ENCODE peak calls at places on chromosome 14, in four cellular contexts. Z, L, U and E are unnamed samples.

GRCh38 chr14:52077261-52077984 is 8.6 kb upstream of the NID2 start:
- DNase-seq in L (peak; percentile 66), U (no peak), Z (peak; percentile 36), E (no peak)

GRCh38 chr14:55430024-55430690 is 10.3 kb downstream of the TBPL2 start:
- DNase-seq in U (peak; percentile 38), L (peak; percentile 87), Z (peak; percentile 87), E (no peak)

GRCh38 chr14:25049559-25050493 is at the start of gene STXBP6:
- DNase-seq in L (peak; percentile 48), U (no peak), Z (peak; percentile 42), E (peak; percentile 28)

GRCh38 chr14:74348735-74349463 is 628 bp downstream of the VRTN start:
- DNase-seq in L (no peak), Z (no peak), U (no peak), E (no peak)

GRCh38 chr14:71529855-71530254 is 402.4 kb upstream of the RGS6 start:
- DNase-seq in Z (peak; percentile 93), L (peak; percentile 95), U (no peak), E (no peak)

GRCh38 chr14:71060795-71061455 is 153.7 kb downstream of the PCNX1 start:
- DNase-seq in L (peak; percentile 58), Z (no peak), U (no peak), E (no peak)

GRCh38 chr14:76412501-76412900 is 36.6 kb downstream of the ESRRB start:
- DNase-seq in U (no peak), L (no peak), Z (no peak), E (no peak)

GRCh38 chr14:59245809-59246295 is 57.4 kb downstream of the DAAM1 start:
- DNase-seq in Z (no peak), U (no peak), L (no peak), E (no peak)

GRCh38 chr14:58637040-58637390 is 747 bp upstream of the DACT1 start:
- DNase-seq in U (no peak), Z (peak; percentile 77), L (peak; percentile 95), E (no peak)

GRCh38 chr14:99156814-99157213 is 115.2 kb downstream of the BCL11B start:
- DNase-seq in Z (no peak), U (no peak), L (no peak), E (no peak)

GRCh38 chr14:53519137-53519536 is 366.0 kb upstream of the DDHD1 start:
- DNase-seq in U (no peak), L (peak; percentile 37), Z (peak; percentile 38), E (no peak)

GRCh38 chr14:98290596-98290995 is 981.4 kb downstream of the BCL11B start:
- DNase-seq in Z (no peak), L (no peak), U (no peak), E (no peak)

GRCh38 chr14:95242870-95243269 is 76.8 kb downstream of the CLMN start:
- DNase-seq in Z (no peak), L (no peak), U (no peak), E (no peak)

GRCh38 chr14:85527006-85527405 is 2.9 kb upstream of the FLRT2 start:
- DNase-seq in L (peak; percentile 70), U (no peak), Z (peak; percentile 61), E (no peak)

GRCh38 chr14:85529803-85530574 is at the start of gene FLRT2:
- DNase-seq in Z (peak; percentile 71), L (peak; percentile 81), U (no peak), E (no peak)

GRCh38 chr14:85528882-85529585 is 910 bp upstream of the FLRT2 start:
- DNase-seq in U (no peak), Z (peak; percentile 84), L (peak; percentile 84), E (no peak)

GRCh38 chr14:85527458-85527857 is 2.5 kb upstream of the FLRT2 start:
- DNase-seq in U (no peak), L (peak; percentile 67), Z (peak; percentile 38), E (no peak)

DNA sequence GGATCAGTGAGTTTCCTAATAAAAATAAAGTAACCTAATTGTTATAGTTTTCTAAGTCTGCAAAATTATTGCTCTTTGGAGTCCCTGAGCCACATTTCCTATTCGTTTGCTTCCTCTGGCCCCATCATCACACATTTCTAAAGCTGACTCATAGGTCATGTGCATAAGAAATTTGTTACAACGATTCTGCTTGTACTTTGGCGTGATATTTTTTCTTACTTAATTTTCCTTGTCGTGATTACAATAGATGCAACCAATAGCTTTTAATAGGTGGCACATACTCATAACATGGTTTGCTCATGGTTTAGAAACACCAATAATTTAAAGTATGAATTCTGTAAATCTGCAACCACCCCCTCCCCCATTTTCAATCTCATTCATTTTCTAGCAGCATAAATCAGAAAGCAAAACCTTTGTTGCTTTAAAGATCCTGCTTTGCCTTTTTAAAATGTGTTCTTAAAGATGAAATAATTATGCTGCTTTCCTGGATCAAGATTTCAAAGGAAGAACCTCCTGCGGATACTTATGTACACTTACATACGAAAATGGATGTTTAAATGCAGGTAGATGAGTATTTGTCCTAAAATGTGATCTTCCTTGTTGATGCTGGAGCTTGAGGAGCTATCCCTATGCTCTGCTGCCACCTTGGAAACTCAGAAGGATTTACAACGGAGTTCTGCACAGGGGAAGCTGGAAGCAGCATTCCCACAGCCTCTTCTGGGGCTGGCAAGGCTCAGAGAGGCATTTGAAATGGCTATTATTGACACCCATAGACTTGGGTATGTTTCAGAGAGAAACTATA is 1.7 kb upstream of the FLRT2 start:
- DNase-seq in L (peak; percentile 95), U (no peak), Z (peak; percentile 92), E (no peak)
- TF ChIP-seq CTCF in L (peak; percentile 77), U (no peak), Z (peak; percentile 73), E (no peak)

DNA sequence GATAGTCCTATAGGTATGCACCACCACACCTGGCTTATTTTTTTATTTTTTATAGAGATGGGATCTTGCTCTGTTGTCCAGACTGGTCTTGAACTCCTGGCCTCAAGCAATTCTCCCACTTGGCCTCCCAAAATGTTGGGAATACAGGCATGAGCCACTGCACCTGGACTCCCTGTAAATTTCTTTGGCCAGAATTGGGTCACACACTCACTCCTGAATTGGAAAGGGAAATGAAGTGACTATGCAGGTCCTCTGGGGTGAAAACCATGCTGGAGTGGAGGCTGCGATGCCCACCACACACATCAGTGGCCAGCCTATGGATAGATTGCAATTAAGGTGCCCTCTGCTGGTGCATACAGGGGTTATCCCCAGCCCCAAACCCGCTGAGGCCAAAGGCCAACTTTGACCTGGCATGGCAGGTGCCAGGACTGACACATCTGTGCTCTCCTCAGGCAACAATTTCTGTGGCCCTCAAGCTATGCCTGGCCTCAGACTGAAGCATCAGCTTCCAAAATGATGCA is 125.6 kb downstream of the SLC38A6 start:
- DNase-seq in Z (peak; percentile 38), U (no peak), L (no peak), E (no peak)
- TF ChIP-seq CTCF in Z (peak; percentile 40), U (no peak), L (peak; percentile 12), E (no peak)

DNA sequence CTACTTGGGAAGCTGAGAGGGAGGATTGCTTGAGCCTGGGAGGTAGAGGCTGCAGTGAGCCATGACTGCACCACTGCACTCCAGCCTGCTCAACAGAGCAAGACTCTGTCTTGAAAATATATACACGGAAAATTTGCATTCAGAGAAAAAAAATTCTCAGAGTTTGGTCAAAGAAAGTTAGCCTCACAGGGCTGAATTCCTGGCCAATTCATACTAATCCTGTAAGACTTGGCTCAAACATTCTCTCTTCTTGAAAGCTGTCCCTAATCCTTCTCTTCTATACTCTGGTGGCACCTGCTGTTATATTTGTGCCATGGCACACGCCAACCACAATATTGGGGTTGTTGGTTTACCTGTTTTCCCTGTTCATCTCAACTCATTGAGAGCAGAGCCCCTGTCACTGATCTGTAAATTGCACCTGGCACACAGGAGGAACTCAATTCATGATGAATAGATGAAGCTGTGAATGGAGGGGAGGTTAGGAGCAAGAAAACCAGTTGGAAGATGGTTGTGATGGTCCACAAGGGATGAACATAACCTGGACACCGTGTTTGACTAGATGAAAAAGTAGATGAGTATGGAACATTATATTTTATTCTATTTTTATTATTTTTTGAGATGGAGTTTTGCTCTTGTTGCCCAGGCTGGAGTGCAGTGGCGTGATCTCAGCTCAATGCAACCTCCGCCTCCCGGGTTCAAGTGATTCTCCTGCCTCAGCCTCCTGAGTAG is 36.8 kb upstream of the SPTSSA start:
- DNase-seq in U (no peak), Z (peak; percentile 38), L (peak; percentile 53), E (no peak)
- TF ChIP-seq CTCF in U (peak; percentile 27), Z (peak; percentile 38), L (peak; percentile 48), E (no peak)

DNA sequence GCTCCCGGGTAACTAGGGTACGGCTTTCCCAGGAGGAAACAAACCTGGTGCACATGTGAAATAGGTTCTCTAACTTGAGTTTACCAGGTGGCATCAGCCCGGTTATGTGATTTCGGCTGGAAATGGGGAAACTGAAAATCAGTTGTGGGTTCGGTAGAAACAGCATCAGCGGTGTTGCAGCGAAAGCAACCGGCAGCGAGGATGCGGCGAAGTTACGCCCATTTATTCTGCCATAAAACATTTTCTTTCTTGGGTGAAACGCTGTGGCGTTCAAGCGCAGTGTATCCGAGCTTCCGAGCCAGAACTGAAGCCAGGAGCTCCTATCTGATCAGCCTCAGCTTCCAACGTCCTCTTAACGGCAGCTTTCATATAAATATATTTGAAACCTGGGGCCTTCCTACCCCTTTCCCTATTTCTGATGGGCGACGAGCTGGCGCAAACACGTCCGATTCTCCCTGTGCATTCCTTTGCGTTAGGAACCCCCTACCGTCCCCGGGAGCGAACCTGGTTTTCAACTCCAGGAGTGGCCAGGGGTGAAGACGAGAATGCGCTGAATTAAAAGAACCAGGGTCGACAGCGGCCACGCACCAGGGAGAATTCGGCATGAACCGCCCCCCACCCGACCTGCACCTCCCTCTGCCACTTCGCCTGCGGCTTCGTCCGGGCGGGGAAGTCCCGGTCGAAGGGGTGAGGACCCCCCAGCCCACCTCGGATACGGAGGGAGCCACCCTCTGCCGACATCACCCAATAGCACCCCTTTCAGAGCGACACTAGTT is 1.6 kb downstream of the DPF3 start:
- DNase-seq in L (peak; percentile 55), U (peak; percentile 21), Z (peak; percentile 36), E (no peak)
- TF ChIP-seq CTCF in L (peak; percentile 13), U (no peak), Z (no peak), E (no peak)

DNA sequence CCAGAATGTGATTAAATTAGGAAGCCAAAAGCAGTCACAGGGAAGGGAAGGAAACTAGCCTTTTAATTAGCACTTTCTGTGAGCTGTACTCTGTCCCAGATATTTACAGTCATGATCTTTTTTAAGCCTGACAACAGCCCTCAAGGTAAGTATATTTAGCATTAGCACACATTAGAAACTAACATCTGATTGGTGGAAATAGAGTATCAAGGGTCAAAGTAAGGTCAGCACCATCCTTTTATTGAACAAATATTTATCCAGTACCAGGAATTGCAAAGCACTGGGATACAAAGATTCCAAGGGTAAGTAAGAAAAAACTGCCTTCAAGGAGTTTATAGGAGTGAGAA is 28.2 kb downstream of the RPGRIP1 start:
- DNase-seq in U (no peak), Z (no peak), L (no peak), E (no peak)
- TF ChIP-seq CTCF in U (no peak), Z (no peak), L (no peak), E (no peak)